ENCODE peak calls at places on chromosome 15, in four cellular contexts. P is right cardiac atrium, I is IMR-90, T is HAP-1. O is an unnamed sample.

GRCh38 chr15:95520922-95521321 is 809.6 kb upstream of the NR2F2 start:
- DNase-seq in P (no peak), I (no peak), T (no peak), O (no peak)

GRCh38 chr15:31062310-31062964 is 39.1 kb downstream of the TRPM1 start:
- DNase-seq in P (no peak), I (no peak), T (peak; percentile 90), O (no peak)

GRCh38 chr15:100330629-100331215 is 11.1 kb downstream of the ADAMTS17 start:
- DNase-seq in P (no peak), I (no peak), T (no peak), O (no peak)

GRCh38 chr15:41861736-41862356 is 23.2 kb downstream of the PLA2G4B start:
- DNase-seq in P (no peak), I (no peak), T (no peak), O (no peak)

GRCh38 chr15:53978248-53978906 is at the start of gene UNC13C:
- DNase-seq in P (peak; percentile 67), I (no peak), T (no peak), O (peak; percentile 49)

GRCh38 chr15:50909044-50909342 is 510 bp downstream of the AP4E1 start:
- DNase-seq in P (no peak), I (no peak), T (no peak), O (no peak)

GRCh38 chr15:68277131-68277604 is 377 bp upstream of the FEM1B start:
- DNase-seq in P (no peak), I (peak; percentile 48), T (peak; percentile 76), O (peak; percentile 63)

GRCh38 chr15:68609618-68610017 is 30.8 kb downstream of the CORO2B start:
- DNase-seq in P (peak; percentile 94), I (no peak), T (no peak), O (peak; percentile 63)

GRCh38 chr15:65285291-65286068 is 1.2 kb downstream of the PARP16 start:
- DNase-seq in P (no peak), I (peak; percentile 58), T (no peak), O (no peak)

GRCh38 chr15:35557544-35557943 is 11.6 kb upstream of the DPH6 start:
- DNase-seq in P (no peak), I (peak; percentile 90), T (no peak), O (no peak)

GRCh38 chr15:56469484-56469883 is 4.5 kb upstream of the MNS1 start:
- DNase-seq in P (no peak), I (no peak), T (no peak), O (no peak)

GRCh38 chr15:71296032-71296686 is 180.9 kb downstream of the THSD4 start:
- DNase-seq in P (no peak), I (peak; percentile 96), T (no peak), O (no peak)

GRCh38 chr15:68085052-68085451 is 30.9 kb downstream of the PIAS1 start:
- DNase-seq in P (no peak), I (peak; percentile 17), T (no peak), O (no peak)

GRCh38 chr15:34217587-34218225 is 7.1 kb upstream of the EMC4 start:
- DNase-seq in P (no peak), I (peak; percentile 31), T (no peak), O (no peak)

GRCh38 chr15:57253082-57253481 is 123.2 kb upstream of the CGNL1 start:
- DNase-seq in P (no peak), I (no peak), T (no peak), O (no peak)

GRCh38 chr15:39391230-39391629 is 189.6 kb upstream of the THBS1 start:
- DNase-seq in P (no peak), I (no peak), T (no peak), O (no peak)

GRCh38 chr15:87942316-87942715 is 314.2 kb downstream of the NTRK3 start:
- DNase-seq in P (no peak), I (no peak), T (no peak), O (no peak)

GRCh38 chr15:84829428-84829827 is 12.3 kb downstream of the ALPK3 start:
- DNase-seq in P (no peak), I (no peak), T (no peak), O (no peak)

GRCh38 chr15:39642011-39642640 is 61.2 kb downstream of the THBS1 start:
- DNase-seq in P (no peak), I (peak; percentile 76), T (no peak), O (no peak)

GRCh38 chr15:42363487-42363886 is 4.2 kb downstream of the CAPN3 start:
- DNase-seq in P (no peak), I (no peak), T (peak; percentile 83), O (no peak)

GRCh38 chr15:96115642-96116041 is 214.9 kb upstream of the NR2F2 start:
- DNase-seq in P (no peak), I (peak; percentile 75), T (no peak), O (no peak)

GRCh38 chr15:68592054-68592453 is 13.3 kb downstream of the CORO2B start:
- DNase-seq in P (no peak), I (peak; percentile 63), T (no peak), O (no peak)

GRCh38 chr15:84969257-84969656 is 12.4 kb upstream of the PDE8A start:
- DNase-seq in P (no peak), I (no peak), T (no peak), O (no peak)

GRCh38 chr15:100731259-100732156 is 129.1 kb downstream of the ASB7 start:
- DNase-seq in P (no peak), I (peak; percentile 36), T (no peak), O (no peak)

GRCh38 chr15:92818658-92819311 is 81.3 kb upstream of the CHD2 start:
- DNase-seq in P (no peak), I (no peak), T (no peak), O (no peak)

GRCh38 chr15:76311071-76311956 is at the start of gene ETFA:
- DNase-seq in P (peak; percentile 99), I (peak; percentile 92), T (peak; percentile 100), O (peak; percentile 98)

GRCh38 chr15:58240191-58240932 is 102.2 kb downstream of the AQP9 start:
- DNase-seq in P (no peak), I (no peak), T (no peak), O (no peak)

GRCh38 chr15:25207369-25207768 is 231.5 kb downstream of the UBE3A start:
- DNase-seq in P (no peak), I (no peak), T (no peak), O (no peak)

GRCh38 chr15:100193277-100193860 is 148.4 kb downstream of the ADAMTS17 start:
- DNase-seq in P (no peak), I (no peak), T (no peak), O (no peak)

GRCh38 chr15:101225658-101226057 is 26.2 kb downstream of the CHSY1 start:
- DNase-seq in P (no peak), I (peak; percentile 63), T (no peak), O (no peak)

GRCh38 chr15:60004019-60004845 is at the start of gene FOXB1:
- DNase-seq in P (no peak), I (no peak), T (no peak), O (no peak)

GRCh38 chr15:99842071-99842470 is 108.8 kb upstream of the LYSMD4 start:
- DNase-seq in P (no peak), I (no peak), T (no peak), O (no peak)

GRCh38 chr15:79294075-79294474 is 11.6 kb downstream of the ANKRD34C start:
- DNase-seq in P (no peak), I (no peak), T (no peak), O (no peak)
- H3K4me3 ChIP-seq in P (no peak overlapping the region), I (no peak overlapping the region), T (no peak overlapping the region), O (no peak overlapping the region)

DNA sequence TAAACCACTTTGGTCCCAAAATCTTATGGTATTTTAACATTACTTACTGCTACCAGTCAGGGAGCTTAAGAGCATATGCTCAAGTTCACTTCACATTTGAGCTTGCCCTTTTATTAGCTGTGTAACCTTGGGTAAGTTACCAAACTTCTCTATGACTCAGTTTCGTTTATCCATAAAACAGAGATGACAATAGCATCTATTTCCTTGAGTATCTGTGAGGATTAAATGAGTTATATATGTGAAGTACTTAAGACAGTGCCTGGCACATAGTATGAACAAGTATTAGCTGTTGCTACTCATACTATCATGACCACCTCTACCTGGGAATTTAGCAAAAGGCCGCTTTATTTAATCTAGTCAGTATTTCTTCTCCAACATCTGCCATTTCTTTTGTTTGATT is 5.9 kb downstream of the ATOSA start:
- DNase-seq in P (no peak), I (peak; percentile 4), T (no peak), O (no peak)
- H3K4me1 ChIP-seq in P (no peaks in the 10 kb centered on the region), I (no peaks in the 10 kb centered on the region), T (peaks cover 19% of the 10 kb centered on the region), O (peaks cover 15% of the 10 kb centered on the region)

GRCh38 chr15:29822100-29822684 is at the start of gene TJP1:
- DNase-seq in P (peak; percentile 92), I (peak; percentile 74), T (peak; percentile 71), O (peak; percentile 83)
- H3K4me3 ChIP-seq in P (peak within 1 kb of the TSS; percentile 98), I (peak within 1 kb of the TSS; percentile 95), T (peak within 1 kb of the TSS; percentile 70), O (peak within 1 kb of the TSS; percentile 98)

GRCh38 chr15:98803228-98804056 is 155.1 kb downstream of the IGF1R start:
- DNase-seq in P (no peak), I (peak; percentile 78), T (no peak), O (no peak)
- H3K4me1 ChIP-seq in P (peaks cover 24% of the 10 kb centered on the region), I (peaks cover 31% of the 10 kb centered on the region), T (peaks cover 30% of the 10 kb centered on the region), O (peaks cover 32% of the 10 kb centered on the region)

GRCh38 chr15:63971904-63972303 is 74.4 kb downstream of the DAPK2 start:
- DNase-seq in P (no peak), I (no peak), T (no peak), O (no peak)

GRCh38 chr15:63972801-63973200 is 73.5 kb downstream of the DAPK2 start:
- DNase-seq in P (no peak), I (no peak), T (peak; percentile 96), O (no peak)

GRCh38 chr15:63971427-63971805 is 74.9 kb downstream of the DAPK2 start:
- DNase-seq in P (no peak), I (no peak), T (no peak), O (no peak)

GRCh38 chr15:63969652-63970421 is 76.4 kb downstream of the DAPK2 start:
- DNase-seq in P (no peak), I (no peak), T (no peak), O (no peak)

GRCh38 chr15:63970723-63971426 is 75.4 kb downstream of the DAPK2 start:
- DNase-seq in P (no peak), I (no peak), T (no peak), O (no peak)
- H3K4me3 ChIP-seq in P (no peak overlapping the region), I (no peak overlapping the region), T (no peak overlapping the region), O (no peak overlapping the region)

GRCh38 chr15:74840851-74841760 is 1.9 kb downstream of the ULK3 start:
- DNase-seq in P (no peak), I (no peak), T (no peak), O (no peak)
- H3K4me1 ChIP-seq in P (no peaks in the 10 kb centered on the region), I (peaks cover 4% of the 10 kb centered on the region), T (peaks cover 17% of the 10 kb centered on the region), O (peaks cover 30% of the 10 kb centered on the region)

O was measured in testis.